ENCODE peak calls at places on chromosomes 11 and 22, in four cellular contexts. Q is pancreas, G is esophagus muscularis mucosa, E is H9. X is an unnamed sample. For H3K4me1, the result is how much of the 10 kb centered on the place peaks cover.

GRCh38 chr22:48208894-48209293 is 1446.4 kb downstream of the TBC1D22A start:
- DNase-seq in Q (no peak), G (peak), E (no peak), X (no peak)

GRCh38 chr11:94519478-94520084 is 7.3 kb downstream of the C11orf97 start:
- DNase-seq in Q (no peak), G (no peak), E (no peak), X (no peak)

GRCh38 chr11:14424096-14424495 is 65.1 kb upstream of the RRAS2 start:
- DNase-seq in Q (no peak), G (no peak), E (no peak), X (no peak)

GRCh38 chr11:120977470-120977869 is 46.4 kb upstream of the TBCEL start:
- DNase-seq in Q (no peak), G (no peak), E (no peak), X (no peak)

GRCh38 chr11:1876361-1877063 is 15.2 kb downstream of the PRR33 start:
- DNase-seq in Q (peak), G (no peak), E (peak), X (peak)

GRCh38 chr11:108543316-108543955 is 45.3 kb upstream of the POGLUT3 start:
- DNase-seq in Q (no peak), G (no peak), E (no peak), X (no peak)

GRCh38 chr11:16785520-16786128 is 47.2 kb downstream of the C11orf58 start:
- DNase-seq in Q (peak), G (no peak), E (peak), X (peak)

GRCh38 chr22:47035443-47035881 is 273.0 kb downstream of the TBC1D22A start:
- DNase-seq in Q (peak), G (no peak), E (no peak), X (peak)

GRCh38 chr11:60902625-60903024 is 3.8 kb downstream of the PRPF19 start:
- DNase-seq in Q (no peak), G (no peak), E (no peak), X (no peak)

GRCh38 chr11:7603031-7603781 is 70.1 kb downstream of the CYB5R2 start:
- DNase-seq in Q (no peak), G (no peak), E (no peak), X (no peak)

GRCh38 chr11:116037851-116038250 is 533.6 kb upstream of the CADM1 start:
- DNase-seq in Q (no peak), G (no peak), E (no peak), X (no peak)

GRCh38 chr11:37451903-37452302 is 853.9 kb upstream of the RAG2 start:
- DNase-seq in Q (no peak), G (no peak), E (no peak), X (no peak)

GRCh38 chr22:40232624-40233023 is 54.9 kb downstream of the TNRC6B start:
- DNase-seq in Q (no peak), G (no peak), E (no peak), X (no peak)
- H3K4me1 ChIP-seq in Q (under half), G (under half), E (under half), X (under half)

DNA sequence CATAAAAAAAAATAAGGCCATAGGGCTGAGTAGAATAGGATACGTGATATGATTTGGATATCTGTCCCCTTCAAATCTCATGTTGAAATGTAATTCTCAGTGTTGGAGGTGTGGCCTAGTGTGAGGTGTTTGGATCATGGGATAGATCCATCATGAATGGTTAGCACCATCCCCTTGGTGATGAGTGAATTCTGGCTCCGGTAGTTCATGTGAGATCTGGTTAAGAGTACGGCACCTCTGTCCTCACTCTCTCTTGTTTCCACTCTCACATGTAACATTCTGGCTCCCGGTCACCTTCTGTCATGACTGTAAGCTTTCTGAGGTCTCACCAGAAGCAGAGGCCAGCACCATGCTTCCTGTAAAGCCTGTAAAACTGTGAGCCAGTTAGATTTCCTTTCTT is 45.5 kb downstream of the RAB30 start:
- DNase-seq in Q (no peak), G (no peak), E (no peak), X (no peak)
- H3K4me1 ChIP-seq in Q (under half), G (under half), E (under half), X (under half)

DNA sequence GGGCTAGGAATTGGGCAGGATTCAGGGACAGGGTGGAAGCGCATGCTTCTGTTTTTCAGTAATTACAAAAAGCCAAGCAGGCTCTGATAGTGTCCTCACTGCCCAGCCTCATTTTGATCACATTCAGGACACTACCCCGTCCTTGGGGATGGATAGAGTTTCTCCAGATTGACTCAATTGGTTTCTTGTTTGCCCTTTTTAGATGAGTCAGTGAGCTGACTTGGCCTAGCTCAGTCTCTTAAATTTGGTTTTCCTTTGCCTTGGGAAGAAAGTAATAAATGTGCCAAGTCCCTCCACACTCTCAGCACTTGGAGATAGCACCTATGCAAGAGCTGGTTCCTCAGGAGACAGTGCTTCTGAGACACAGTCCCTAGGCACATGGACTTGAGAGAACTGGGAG is 25.5 kb downstream of the DKK3 start:
- DNase-seq in Q (no peak), G (no peak), E (no peak), X (no peak)
- H3K4me1 ChIP-seq in Q (under half), G (half or more), E (under half), X (under half)

DNA sequence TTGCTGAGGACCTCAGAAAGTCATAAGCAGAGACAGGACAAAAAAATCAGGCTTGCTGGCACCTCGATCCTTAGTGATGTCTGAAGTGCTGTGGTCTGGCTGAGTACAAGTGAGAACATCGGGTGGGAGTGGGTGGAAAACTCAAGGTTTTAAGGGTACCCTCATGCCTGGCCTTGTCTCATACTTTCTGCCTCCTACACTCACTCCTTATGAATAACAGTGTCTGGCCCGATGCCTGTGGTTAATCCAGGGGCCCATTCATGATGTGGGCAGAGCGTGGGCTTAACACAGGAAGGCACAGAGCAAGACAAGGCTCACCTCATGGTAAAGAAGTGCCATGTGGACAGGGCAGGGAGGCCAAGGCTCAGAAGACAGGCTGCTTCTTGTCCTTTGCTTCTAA is 11.0 kb upstream of the UCP3 start:
- DNase-seq in Q (no peak), G (no peak), E (no peak), X (no peak)
- H3K4me1 ChIP-seq in Q (under half), G (under half), E (under half), X (under half)

GRCh38 chr11:123163621-123164020 is 31.4 kb downstream of the CLMP start:
- DNase-seq in Q (no peak), G (no peak), E (no peak), X (no peak)
- H3K4me1 ChIP-seq in Q (under half), G (half or more), E (under half), X (under half)

DNA sequence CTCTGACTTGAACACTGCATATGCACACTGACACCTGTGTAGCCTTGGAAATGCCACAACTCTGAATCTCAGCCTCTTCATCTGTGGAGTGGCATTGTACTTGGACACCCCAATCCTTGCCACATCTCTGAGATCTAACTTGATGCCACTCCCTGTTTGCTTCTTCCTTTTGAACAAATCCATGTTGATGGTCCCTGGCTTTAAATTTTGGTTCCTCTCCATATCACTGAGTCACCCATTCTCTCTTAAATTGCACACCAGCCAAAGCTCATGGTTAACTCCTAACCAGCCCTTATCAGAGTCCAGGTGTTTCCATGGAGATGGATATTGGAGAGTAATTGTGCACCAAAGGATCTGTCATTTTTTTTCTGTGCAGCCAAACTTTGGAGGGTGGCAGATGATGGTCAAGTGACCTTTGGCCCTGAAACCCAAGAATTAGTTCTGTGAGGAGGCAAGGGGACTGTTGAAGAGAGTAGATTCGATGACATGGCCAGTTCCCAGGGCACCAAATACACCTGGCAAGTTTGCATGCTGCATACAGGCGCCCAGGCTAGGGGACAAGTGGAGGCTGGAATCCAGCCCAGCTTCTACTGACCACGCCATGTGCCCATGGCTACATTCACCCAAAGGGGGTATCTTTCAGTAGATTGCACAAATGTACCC is 25.1 kb upstream of the PAMR1 start:
- DNase-seq in Q (no peak), G (peak), E (no peak), X (no peak)
- H3K4me1 ChIP-seq in Q (under half), G (under half), E (under half), X (under half)